ENCODE peak calls at places on chromosomes 11 and 22, in seven cellular contexts. W, R, M, C, D, I and Z are unnamed samples.

GRCh38 chr11:39745401-39745800 is 1714.1 kb downstream of the LRRC4C start:
- DNase-seq in D (no peak), M (no peak), W (no peak), I (no peak), C (no peak), R (no peak), Z (no peak)

GRCh38 chr11:47377571-47378010 is 756 bp downstream of the SPI1 start:
- DNase-seq in W (no peak), I (no peak), C (no peak), R (no peak), D (peak; percentile 55), M (no peak), Z (no peak)

GRCh38 chr11:12871788-12872321 is 137.3 kb upstream of the RASSF10 start:
- DNase-seq in C (peak; percentile 38), M (no peak), D (no peak), I (no peak), W (peak; percentile 66), R (no peak), Z (no peak)

GRCh38 chr11:75078233-75078632 is 18.4 kb downstream of the OR2AT4 start:
- DNase-seq in R (no peak), D (no peak), M (peak; percentile 13), C (peak; percentile 22), I (no peak), W (no peak), Z (no peak)

GRCh38 chr11:77309401-77310085 is 8.1 kb upstream of the GDPD4 start:
- DNase-seq in M (no peak), I (no peak), R (no peak), D (no peak), C (no peak), W (no peak), Z (no peak)

GRCh38 chr11:7272373-7272772 is 20.7 kb downstream of the SYT9 start:
- DNase-seq in R (no peak), C (no peak), W (no peak), I (no peak), M (no peak), D (no peak), Z (no peak)

GRCh38 chr22:50326959-50327710 is at the start of gene DENND6B:
- DNase-seq in W (peak; percentile 69), R (peak; percentile 91), M (no peak), C (peak; percentile 62), D (peak; percentile 94), I (peak; percentile 89), Z (peak; percentile 93)

GRCh38 chr22:17917490-17917983 is 106.8 kb downstream of the MICAL3 start:
- DNase-seq in R (peak; percentile 93), M (no peak), D (peak; percentile 48), I (no peak), W (peak; percentile 13), C (no peak), Z (peak; percentile 32)

GRCh38 chr22:32591620-32592019 is 117.0 kb downstream of the FBXO7 start:
- DNase-seq in W (no peak), D (no peak), R (no peak), C (peak; percentile 28), M (no peak), I (no peak), Z (no peak)

GRCh38 chr11:105315287-105315686 is 175.7 kb upstream of the CARD18 start:
- DNase-seq in M (no peak), R (no peak), D (no peak), C (no peak), W (no peak), I (no peak), Z (no peak)

GRCh38 chr22:49022816-49023160 is 804.9 kb downstream of the BRD1 start:
- DNase-seq in R (peak; percentile 35), I (no peak), M (no peak), C (no peak), D (no peak), W (no peak), Z (no peak)

GRCh38 chr11:1534682-1535081 is 37.4 kb downstream of the DUSP8 start:
- DNase-seq in I (no peak), R (no peak), D (no peak), C (peak; percentile 70), W (no peak), M (peak; percentile 41), Z (no peak)

GRCh38 chr11:73950869-73951710 is at the start of gene DNAJB13:
- DNase-seq in R (peak; percentile 67), W (peak; percentile 25), I (peak; percentile 68), D (peak; percentile 81), M (peak; percentile 71), C (peak; percentile 44), Z (peak; percentile 88)

GRCh38 chr22:47605886-47606285 is 843.4 kb downstream of the TBC1D22A start:
- DNase-seq in R (peak; percentile 10), C (no peak), W (no peak), D (no peak), I (no peak), M (no peak), Z (no peak)

GRCh38 chr11:69013009-69013951 is at the start of gene MRGPRF:
- DNase-seq in D (no peak), C (peak; percentile 89), W (peak; percentile 99), M (no peak), R (peak; percentile 86), I (peak; percentile 33), Z (no peak)

GRCh38 chr11:724733-725386 is 18.8 kb downstream of the EPS8L2 start:
- DNase-seq in W (no peak), I (no peak), M (no peak), D (no peak), R (no peak), C (no peak), Z (no peak)

GRCh38 chr22:48631288-48631687 is 1196.4 kb downstream of the BRD1 start:
- DNase-seq in I (no peak), R (no peak), C (no peak), W (no peak), D (no peak), M (no peak), Z (no peak)

GRCh38 chr11:74710291-74710938 is 20.8 kb downstream of the CHRDL2 start:
- DNase-seq in M (no peak), W (no peak), D (no peak), R (no peak), I (no peak), C (no peak), Z (no peak)

GRCh38 chr11:15945726-15946125 is 410.6 kb downstream of the SOX6 start:
- DNase-seq in W (no peak), D (no peak), M (no peak), I (no peak), R (no peak), C (no peak), Z (no peak)

GRCh38 chr22:28882545-28882877 is 861 bp upstream of the ZNRF3 start:
- DNase-seq in M (no peak), I (no peak), R (no peak), D (no peak), C (no peak), W (no peak), Z (no peak)

GRCh38 chr11:110130642-110131238 is 37.5 kb downstream of the ZC3H12C start:
- DNase-seq in I (no peak), R (peak; percentile 49), D (no peak), W (no peak), C (no peak), M (peak; percentile 18), Z (no peak)

DNA sequence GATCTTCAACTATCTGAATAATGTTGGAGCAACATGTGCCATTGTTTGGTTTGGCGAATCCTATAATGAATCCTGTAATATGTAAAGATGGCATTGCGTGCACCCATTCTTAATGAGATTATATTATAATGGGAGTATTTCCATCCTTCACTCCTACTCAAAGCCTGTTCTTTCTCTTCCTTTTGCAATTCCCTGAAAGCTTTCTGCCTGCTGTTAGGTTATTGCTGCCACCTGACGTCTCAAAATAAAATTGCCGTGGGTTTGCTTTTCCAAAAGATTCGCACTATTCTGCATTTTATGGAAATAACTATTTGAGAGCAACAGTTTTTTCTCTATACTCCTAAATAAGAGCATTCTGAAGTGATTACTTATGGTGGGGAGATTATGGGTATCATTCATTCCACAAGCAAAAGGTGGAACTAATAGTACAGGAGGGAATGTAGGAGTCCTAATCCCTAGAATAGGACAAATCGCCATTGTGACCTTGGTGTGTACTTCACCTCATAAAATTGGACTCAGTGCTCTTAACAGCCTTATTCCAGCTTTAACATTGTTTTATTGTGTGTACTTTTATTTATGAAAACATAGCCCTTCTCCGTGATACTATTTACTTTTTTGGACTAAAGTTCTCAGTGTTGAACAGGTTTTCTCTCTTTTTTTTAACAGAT is 69.6 kb upstream of the ALKBH3 start:
- DNase-seq in C (peak; percentile 20), D (no peak), M (no peak), R (no peak), W (no peak), I (no peak), Z (no peak)
- TF ChIP-seq CTCF in C (peak; percentile 38), D (no peak), M (no peak), R (peak; percentile 13), W (peak; percentile 31), I (no peak), Z (no peak)

DNA sequence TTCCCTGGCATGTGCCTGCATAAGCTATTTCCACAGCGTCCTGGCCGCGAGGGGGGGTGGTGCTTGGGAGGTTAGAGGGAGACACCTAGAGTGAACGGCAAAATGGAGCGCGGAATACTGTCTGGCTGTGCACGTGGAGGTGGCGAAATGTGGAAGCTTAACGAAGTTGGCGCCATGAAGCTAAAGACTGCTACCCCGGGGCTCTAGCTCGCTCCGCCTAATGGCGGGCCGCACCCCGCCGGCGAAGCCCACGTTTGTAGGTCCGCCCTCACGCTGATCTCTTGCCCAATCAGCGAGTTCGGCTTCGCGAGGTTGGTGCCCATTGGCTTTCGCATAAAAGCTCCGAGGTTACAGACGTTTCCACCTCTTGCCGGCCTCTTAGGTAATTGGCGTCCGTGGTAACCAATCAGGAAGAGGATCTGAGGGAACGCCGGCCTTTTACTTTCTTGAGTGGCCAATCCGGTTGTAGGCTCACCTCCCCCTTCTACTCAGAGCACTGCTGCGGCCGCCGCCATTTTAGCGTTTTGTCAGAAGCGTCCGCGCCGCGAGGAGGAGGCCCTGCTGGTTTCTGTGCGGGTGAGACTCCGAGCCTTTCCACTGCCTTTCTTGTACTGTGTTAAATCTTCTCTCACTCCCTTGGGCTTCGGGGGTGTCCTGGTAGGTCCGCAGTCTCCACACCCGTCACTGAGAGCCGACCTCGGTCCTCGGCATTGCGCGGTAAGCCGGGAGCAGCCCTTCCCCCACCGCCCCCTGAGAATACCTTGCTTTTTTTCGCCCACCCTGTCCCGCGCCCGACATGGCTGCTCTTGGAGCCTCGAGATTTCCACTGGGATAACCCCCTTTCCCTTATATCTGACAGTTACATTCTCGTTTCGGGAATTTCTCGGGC is at the start of gene RBM4:
- DNase-seq in I (peak; percentile 94), R (peak; percentile 99), M (peak; percentile 100), D (peak; percentile 98), C (peak; percentile 100), W (peak; percentile 99), Z (peak; percentile 98)
- TF ChIP-seq CTCF in I (no peak), R (peak; percentile 15), M (no peak), D (no peak), C (no peak), W (no peak), Z (no peak)

DNA sequence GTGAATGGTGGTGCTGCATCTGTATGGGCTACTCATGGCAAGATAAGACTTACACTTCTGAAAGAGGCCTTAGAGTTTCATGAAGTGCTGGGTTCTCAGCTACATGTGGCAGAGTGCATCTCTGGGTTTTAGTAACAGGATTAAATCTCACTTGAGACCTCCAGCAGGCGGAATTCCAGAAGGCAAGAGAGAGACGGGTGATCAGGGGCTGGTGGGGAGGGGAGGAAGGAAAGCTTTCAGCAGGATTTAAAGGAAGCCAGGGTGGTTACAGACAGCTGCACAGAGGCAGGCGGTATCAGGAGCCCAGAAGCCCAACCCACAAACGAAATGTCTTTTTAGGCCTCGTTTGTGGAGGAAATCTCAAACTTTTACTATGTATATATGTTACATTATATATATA is 56.2 kb upstream of the CD82 start:
- DNase-seq in R (no peak), C (no peak), I (no peak), W (no peak), M (no peak), D (no peak), Z (no peak)
- TF ChIP-seq CTCF in R (no peak), C (no peak), I (no peak), W (no peak), M (no peak), D (no peak), Z (no peak)

GRCh38 chr11:62269654-62270278 is at the start of gene SCGB2A2:
- DNase-seq in I (no peak), M (peak; percentile 16), C (no peak), R (no peak), D (no peak), W (no peak), Z (no peak)
- TF ChIP-seq CTCF in I (no peak), M (no peak), C (no peak), R (peak; percentile 17), D (no peak), W (no peak), Z (no peak)